ENCODE peak calls at places on chromosomes 2 and 18, in four cellular contexts. F is AG04450, M is body of pancreas, O is PC-3. U is an unnamed sample.

GRCh38 chr2:129977986-129978385 is 1.5 kb upstream of the RAB6C start:
- DNase-seq in F (no peak), M (no peak), O (no peak), U (no peak)

GRCh38 chr18:58438161-58438983 is 190.5 kb downstream of the ALPK2 start:
- DNase-seq in F (no peak), M (no peak), O (no peak), U (no peak)

GRCh38 chr2:142515493-142515892 is 362.0 kb upstream of the KYNU start:
- DNase-seq in F (no peak), M (no peak), O (no peak), U (peak; percentile 15)

GRCh38 chr18:61955644-61956043 is 62.8 kb upstream of the RNF152 start:
- DNase-seq in F (no peak), M (no peak), O (no peak), U (no peak)

GRCh38 chr18:649341-649740 is 8.1 kb upstream of the TYMS start:
- DNase-seq in F (no peak), M (no peak), O (peak; percentile 89), U (peak; percentile 55)

GRCh38 chr2:68046642-68047240 is 16.1 kb downstream of the C1D start:
- DNase-seq in F (no peak), M (no peak), O (no peak), U (no peak)

GRCh38 chr2:64608867-64609228 is 44.9 kb downstream of the SERTAD2 start:
- DNase-seq in F (no peak), M (no peak), O (no peak), U (no peak)

GRCh38 chr18:13217466-13217961 is 1.0 kb upstream of the LDLRAD4 start:
- DNase-seq in F (no peak), M (peak; percentile 46), O (no peak), U (no peak)

GRCh38 chr18:3250237-3251107 is 2.9 kb downstream of the MYL12A start:
- DNase-seq in F (no peak), M (no peak), O (peak; percentile 75), U (peak; percentile 93)

GRCh38 chr2:27545348-27546141 is 37.3 kb upstream of the ZNF512 start:
- DNase-seq in F (no peak), M (no peak), O (peak; percentile 54), U (peak; percentile 76)

GRCh38 chr2:221476195-221476594 is 95.9 kb downstream of the EPHA4 start:
- DNase-seq in F (no peak), M (no peak), O (no peak), U (no peak)

GRCh38 chr18:66560092-66560491 is 43.8 kb downstream of the CDH19 start:
- DNase-seq in F (no peak), M (peak; percentile 17), O (peak; percentile 72), U (peak; percentile 64)

GRCh38 chr2:1749750-1750149 is 5.4 kb upstream of the PXDN start:
- DNase-seq in F (no peak), M (no peak), O (no peak), U (no peak)
- H3K4me3 ChIP-seq in F (no peak overlapping the region), M (no peak overlapping the region), O (no peak overlapping the region), U (no peak overlapping the region)

GRCh38 chr2:238433300-238433915 is 6.7 kb downstream of the ASB1 start:
- DNase-seq in F (no peak), M (no peak), O (no peak), U (no peak)
- H3K4me3 ChIP-seq in F (no peak overlapping the region), M (no peak overlapping the region), O (no peak overlapping the region), U (no peak overlapping the region)

DNA sequence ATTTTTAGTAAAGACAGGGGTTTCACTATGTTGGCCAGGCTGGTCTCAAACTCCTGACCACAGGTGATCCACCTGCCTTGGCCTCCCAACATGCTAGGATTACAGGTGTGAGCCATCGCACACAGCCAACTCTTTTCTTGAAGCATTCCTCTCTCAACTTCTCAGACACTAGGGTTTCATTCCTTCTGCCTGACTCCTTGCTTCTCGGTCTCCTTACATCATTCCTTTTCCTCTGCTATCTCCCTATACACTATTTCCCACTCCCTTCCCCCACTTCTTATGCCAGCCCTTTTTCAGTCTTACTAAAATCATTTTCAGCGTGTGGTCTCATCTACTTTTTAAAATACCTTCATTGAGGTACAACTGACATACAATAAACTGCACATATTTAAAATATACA is 6.1 kb downstream of the SOS1 start:
- DNase-seq in F (no peak), M (no peak), O (no peak), U (no peak)
- H3K4me3 ChIP-seq in F (no peak overlapping the region), M (no peak overlapping the region), O (no peak overlapping the region), U (no peak overlapping the region)

GRCh38 chr2:12717191-12717987 is 653 bp downstream of the TRIB2 start:
- DNase-seq in F (no peak), M (peak; percentile 63), O (peak; percentile 74), U (peak; percentile 38)

GRCh38 chr2:12716250-12717190 is at the start of gene TRIB2:
- DNase-seq in F (peak; percentile 65), M (peak; percentile 88), O (peak; percentile 82), U (peak; percentile 37)

GRCh38 chr2:12715878-12716249 is 872 bp upstream of the TRIB2 start:
- DNase-seq in F (peak; percentile 47), M (peak; percentile 85), O (peak; percentile 89), U (peak; percentile 69)

GRCh38 chr2:12714391-12715221 is 2.1 kb upstream of the TRIB2 start:
- DNase-seq in F (no peak), M (peak; percentile 42), O (peak; percentile 96), U (peak; percentile 77)

DNA sequence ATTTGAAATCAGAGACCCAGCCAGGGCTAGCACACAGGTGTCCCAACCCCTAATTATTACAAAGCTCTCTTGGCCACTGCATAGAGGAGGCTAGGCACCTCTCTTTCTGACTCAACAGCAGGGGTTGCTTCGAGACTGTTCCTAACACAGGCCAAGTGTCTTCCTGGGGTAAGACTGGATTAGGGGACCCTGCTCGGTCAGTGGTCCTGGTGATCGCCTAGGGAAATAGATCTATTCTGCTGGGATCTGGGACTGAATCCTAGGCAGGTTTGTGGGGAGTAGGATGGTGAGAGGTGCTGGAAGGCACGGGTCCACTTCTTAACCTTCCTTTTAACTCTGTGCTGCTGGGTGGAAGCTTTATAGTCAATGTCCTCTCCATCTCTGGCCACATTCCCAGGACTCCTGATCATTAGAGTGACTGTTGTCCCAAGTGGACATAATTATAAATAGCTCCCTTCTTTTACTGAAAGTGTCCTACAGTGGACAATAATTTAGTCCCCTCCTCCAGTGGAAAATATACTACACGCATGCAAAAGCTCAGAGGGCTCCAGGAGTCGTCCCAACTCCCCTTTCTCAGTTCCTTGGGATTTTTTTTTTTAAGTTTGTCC is 1.4 kb upstream of the TRIB2 start:
- DNase-seq in F (no peak), M (no peak), O (no peak), U (no peak)
- H3K4me3 ChIP-seq in F (peak overlapping the region; percentile 74), M (no peak overlapping the region), O (peak overlapping the region; percentile 78), U (no peak overlapping the region)

GRCh38 chr2:235598026-235598425 is 104.2 kb downstream of the AGAP1 start:
- DNase-seq in F (no peak), M (no peak), O (no peak), U (no peak)
- H3K4me3 ChIP-seq in F (no peak overlapping the region), M (no peak overlapping the region), O (no peak overlapping the region), U (no peak overlapping the region)

DNA sequence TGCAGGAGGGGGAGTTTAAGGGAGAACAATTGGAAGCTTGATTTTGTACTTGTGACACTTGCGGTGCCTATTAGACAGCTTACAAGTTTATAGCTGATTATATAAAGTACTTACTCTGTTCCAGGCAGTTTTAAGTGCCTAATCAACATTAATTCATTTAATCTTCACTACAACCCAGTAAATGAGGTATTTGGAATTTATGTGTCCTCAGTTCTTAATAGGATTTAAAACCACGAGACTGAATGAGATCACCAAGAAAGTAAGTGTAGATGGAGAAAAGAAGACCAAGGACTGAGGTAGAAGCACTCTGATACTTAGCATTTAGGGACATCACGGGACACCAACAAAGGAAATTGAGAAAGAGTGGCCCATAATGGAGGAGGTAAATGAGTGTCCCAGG is 49.8 kb downstream of the ZC3H15 start:
- DNase-seq in F (no peak), M (no peak), O (no peak), U (no peak)
- H3K4me3 ChIP-seq in F (no peak overlapping the region), M (no peak overlapping the region), O (no peak overlapping the region), U (no peak overlapping the region)

GRCh38 chr2:23940262-23940975 is at the start of gene UBXN2A:
- DNase-seq in F (no peak), M (peak; percentile 78), O (peak; percentile 87), U (peak; percentile 63)

GRCh38 chr2:23943666-23944065 is 3.4 kb downstream of the UBXN2A start:
- DNase-seq in F (no peak), M (no peak), O (no peak), U (no peak)

GRCh38 chr2:23941644-23942043 is 1.4 kb downstream of the UBXN2A start:
- DNase-seq in F (no peak), M (no peak), O (no peak), U (no peak)

GRCh38 chr2:23940976-23941605 is 828 bp downstream of the UBXN2A start:
- DNase-seq in F (no peak), M (no peak), O (peak; percentile 45), U (peak; percentile 41)

DNA sequence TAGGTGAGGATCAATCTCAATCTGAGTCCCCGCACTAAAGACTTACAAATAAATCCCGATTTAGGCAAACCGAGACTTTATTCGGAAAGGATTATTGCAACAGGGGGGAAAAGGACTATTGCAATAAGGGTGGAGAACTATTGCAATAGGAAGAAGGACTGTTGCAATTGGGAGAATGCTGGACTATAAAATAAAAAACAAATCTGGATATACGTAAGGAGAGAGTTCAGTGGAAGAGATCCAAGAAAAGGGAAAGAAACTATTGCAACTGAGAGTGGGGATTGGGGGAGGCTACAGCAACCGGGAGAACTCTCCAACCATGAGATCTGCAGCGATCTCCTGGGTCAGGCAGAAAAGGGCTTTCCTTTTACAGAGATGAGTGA is 1.2 kb upstream of the UBXN2A start:
- DNase-seq in F (no peak), M (no peak), O (no peak), U (no peak)
- H3K4me3 ChIP-seq in F (peak overlapping the region; percentile 80), M (no peak overlapping the region), O (no peak overlapping the region), U (no peak overlapping the region)

GRCh38 chr2:48250943-48251342 is 279.0 kb upstream of the STON1 start:
- DNase-seq in F (no peak), M (no peak), O (no peak), U (peak; percentile 60)

GRCh38 chr2:48250474-48250844 is 279.5 kb upstream of the STON1 start:
- DNase-seq in F (no peak), M (no peak), O (no peak), U (no peak)

GRCh38 chr2:48248251-48248933 is 281.6 kb upstream of the STON1 start:
- DNase-seq in F (peak; percentile 85), M (no peak), O (peak; percentile 94), U (peak; percentile 94)

GRCh38 chr2:48249631-48250473 is 280.1 kb upstream of the STON1 start:
- DNase-seq in F (peak; percentile 52), M (no peak), O (no peak), U (no peak)

DNA sequence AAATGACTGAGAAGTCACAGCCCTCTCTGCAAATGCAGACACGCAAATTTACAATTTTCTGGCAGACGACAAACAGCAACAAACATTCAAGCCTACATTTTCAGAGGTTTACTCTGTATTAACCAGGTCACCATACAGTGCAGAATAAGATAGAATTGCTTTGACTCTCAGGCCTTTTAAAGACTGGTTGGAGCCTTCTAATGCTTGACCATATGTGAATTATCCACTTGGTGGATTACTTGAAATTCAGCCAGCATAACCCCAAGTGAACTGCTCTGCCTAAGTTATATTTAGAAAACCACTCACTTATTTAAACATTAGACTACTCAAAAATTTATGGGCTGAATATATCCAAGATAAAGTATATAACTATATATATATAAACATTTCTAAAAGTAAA is 280.9 kb upstream of the STON1 start:
- DNase-seq in F (peak; percentile 50), M (no peak), O (peak; percentile 22), U (no peak)
- H3K4me3 ChIP-seq in F (peak overlapping the region; percentile 14), M (no peak overlapping the region), O (peak overlapping the region; percentile 10), U (no peak overlapping the region)

GRCh38 chr2:205759732-205760516 is 77.6 kb downstream of the NRP2 start:
- DNase-seq in F (no peak), M (no peak), O (no peak), U (no peak)
- H3K4me3 ChIP-seq in F (no peak overlapping the region), M (no peak overlapping the region), O (no peak overlapping the region), U (no peak overlapping the region)